ENCODE peak calls at places on chromosomes 13 and 19, in seven cellular contexts. U is heart right ventricle; P is CD8-positive, alpha-beta T cell; O is tibial nerve; S is left lung; M is suprapubic skin; G is psoas muscle. Q is an unnamed sample.

GRCh38 chr19:18023596-18024212 is 15.7 kb downstream of the ARRDC2 start:
- DNase-seq in P (peak; percentile 93), S (peak; percentile 91), O (peak; percentile 96), U (peak; percentile 95), M (peak; percentile 86), G (peak; percentile 94), Q (no peak)

GRCh38 chr19:35549174-35549788 is 3.9 kb downstream of the TMEM147 start:
- DNase-seq in M (no peak), O (peak; percentile 33), U (peak; percentile 55), P (peak; percentile 57), S (no peak), G (no peak), Q (no peak)

GRCh38 chr13:112779856-112780604 is 90.2 kb downstream of the ATP11A start:
- DNase-seq in O (no peak), M (peak; percentile 62), U (no peak), G (no peak), S (no peak), P (no peak), Q (peak; percentile 73)

GRCh38 chr13:46527237-46527636 is 25.7 kb upstream of the LRCH1 start:
- DNase-seq in O (no peak), P (no peak), M (no peak), U (no peak), S (no peak), G (no peak), Q (no peak)

GRCh38 chr13:65926750-65927171 is 1303.4 kb downstream of the PCDH9 start:
- DNase-seq in U (peak; percentile 11), G (peak; percentile 28), M (no peak), S (peak; percentile 32), O (no peak), P (no peak), Q (no peak)

GRCh38 chr19:30109565-30109964 is 167.5 kb downstream of the URI1 start:
- DNase-seq in O (no peak), S (no peak), M (no peak), P (no peak), U (no peak), G (no peak), Q (no peak)

GRCh38 chr13:52459668-52460067 is 4.4 kb downstream of the CKAP2 start:
- DNase-seq in S (no peak), U (no peak), M (no peak), O (no peak), P (no peak), G (no peak), Q (no peak)

GRCh38 chr19:27922970-27923369 is 1290.0 kb downstream of the UQCRFS1 start:
- DNase-seq in M (no peak), G (no peak), P (no peak), U (no peak), S (no peak), O (no peak), Q (no peak)

GRCh38 chr13:19634129-19634740 is 776 bp downstream of the MPHOSPH8 start:
- DNase-seq in P (no peak), U (no peak), O (peak; percentile 26), G (no peak), M (no peak), S (no peak), Q (no peak)

GRCh38 chr19:18380843-18381242 is 5.1 kb upstream of the GDF15 start:
- DNase-seq in G (no peak), U (no peak), M (no peak), O (no peak), P (no peak), S (no peak), Q (no peak)

GRCh38 chr19:41330476-41330875 is 20.5 kb downstream of the CCDC97 start:
- DNase-seq in U (no peak), P (no peak), O (no peak), S (no peak), G (no peak), M (no peak), Q (no peak)
- TF ChIP-seq CTCF in U (no peak), P (no peak), O (no peak), S (no peak), G (no peak), M (no peak), Q (no peak)

GRCh38 chr19:2168619-2169424 is 5.1 kb downstream of the DOT1L start:
- DNase-seq in U (peak; percentile 96), S (peak; percentile 96), G (peak; percentile 99), O (peak; percentile 94), P (peak; percentile 41), M (peak; percentile 98), Q (peak; percentile 93)

GRCh38 chr19:2170219-2170618 is 6.5 kb downstream of the DOT1L start:
- DNase-seq in O (no peak), P (no peak), U (no peak), M (no peak), S (no peak), G (no peak), Q (no peak)

GRCh38 chr19:2166741-2167738 is 3.3 kb downstream of the DOT1L start:
- DNase-seq in G (peak; percentile 92), M (peak; percentile 87), U (peak; percentile 85), S (peak; percentile 88), P (no peak), O (peak; percentile 61), Q (no peak)

GRCh38 chr19:2170987-2171348 is 7.2 kb downstream of the DOT1L start:
- DNase-seq in O (no peak), M (no peak), U (no peak), G (no peak), S (no peak), P (no peak), Q (no peak)

DNA sequence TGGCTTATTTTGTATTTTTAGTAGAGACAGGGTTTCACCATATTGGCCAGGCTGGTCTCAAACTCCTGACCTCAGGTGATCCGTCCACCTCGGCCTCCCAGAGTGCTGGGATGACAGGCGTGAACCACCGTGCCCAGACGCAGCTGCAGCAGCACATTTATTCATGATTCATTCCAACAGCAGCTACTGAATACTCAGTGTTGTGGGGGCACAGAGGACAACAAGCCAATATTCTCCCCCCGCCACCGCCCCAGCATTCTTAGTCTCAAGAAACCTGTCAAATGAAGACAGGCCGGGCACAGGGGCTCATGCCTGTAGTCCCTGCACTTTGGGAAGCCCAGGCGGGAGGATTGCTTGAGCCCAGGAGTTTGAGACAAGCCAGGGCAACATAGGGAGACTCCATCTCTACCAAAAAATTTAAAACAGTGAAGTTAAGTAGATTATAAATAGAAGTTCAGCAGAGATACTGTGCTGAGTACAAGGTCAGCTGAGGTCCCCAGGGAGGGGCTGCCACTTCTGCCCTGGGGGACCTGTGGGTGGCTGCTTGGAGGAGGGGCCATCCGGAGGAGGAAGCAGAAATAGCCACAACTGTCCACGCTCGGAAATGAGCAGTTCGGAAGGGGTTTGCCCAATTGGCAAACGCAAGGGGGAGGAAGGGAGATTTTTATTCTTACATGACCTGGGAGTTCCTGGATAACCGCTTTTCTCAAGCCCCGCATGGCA is 4.3 kb downstream of the DOT1L start:
- DNase-seq in M (no peak), O (peak; percentile 57), G (peak; percentile 83), S (peak; percentile 86), U (peak; percentile 85), P (no peak), Q (no peak)
- TF ChIP-seq CTCF in M (no peak), O (no peak), G (no peak), S (no peak), U (no peak), P (no peak), Q (no peak)

GRCh38 chr19:44499962-44500949 is at the start of gene ZNF180:
- DNase-seq in M (peak; percentile 93), U (peak; percentile 96), P (peak; percentile 95), S (peak; percentile 97), G (peak; percentile 97), O (peak; percentile 93), Q (peak; percentile 97)

GRCh38 chr19:44496711-44497110 is 3.6 kb downstream of the ZNF180 start:
- DNase-seq in S (no peak), M (no peak), P (no peak), O (no peak), U (no peak), G (no peak), Q (no peak)

GRCh38 chr19:44498988-44499387 is 1.3 kb downstream of the ZNF180 start:
- DNase-seq in G (no peak), S (no peak), U (no peak), P (no peak), M (peak; percentile 57), O (no peak), Q (no peak)

GRCh38 chr19:44499559-44499958 is 763 bp downstream of the ZNF180 start:
- DNase-seq in P (no peak), M (no peak), S (no peak), O (no peak), U (no peak), G (no peak), Q (no peak)
- TF ChIP-seq CTCF in P (no peak), M (no peak), S (no peak), O (no peak), U (no peak), G (no peak), Q (no peak)

DNA sequence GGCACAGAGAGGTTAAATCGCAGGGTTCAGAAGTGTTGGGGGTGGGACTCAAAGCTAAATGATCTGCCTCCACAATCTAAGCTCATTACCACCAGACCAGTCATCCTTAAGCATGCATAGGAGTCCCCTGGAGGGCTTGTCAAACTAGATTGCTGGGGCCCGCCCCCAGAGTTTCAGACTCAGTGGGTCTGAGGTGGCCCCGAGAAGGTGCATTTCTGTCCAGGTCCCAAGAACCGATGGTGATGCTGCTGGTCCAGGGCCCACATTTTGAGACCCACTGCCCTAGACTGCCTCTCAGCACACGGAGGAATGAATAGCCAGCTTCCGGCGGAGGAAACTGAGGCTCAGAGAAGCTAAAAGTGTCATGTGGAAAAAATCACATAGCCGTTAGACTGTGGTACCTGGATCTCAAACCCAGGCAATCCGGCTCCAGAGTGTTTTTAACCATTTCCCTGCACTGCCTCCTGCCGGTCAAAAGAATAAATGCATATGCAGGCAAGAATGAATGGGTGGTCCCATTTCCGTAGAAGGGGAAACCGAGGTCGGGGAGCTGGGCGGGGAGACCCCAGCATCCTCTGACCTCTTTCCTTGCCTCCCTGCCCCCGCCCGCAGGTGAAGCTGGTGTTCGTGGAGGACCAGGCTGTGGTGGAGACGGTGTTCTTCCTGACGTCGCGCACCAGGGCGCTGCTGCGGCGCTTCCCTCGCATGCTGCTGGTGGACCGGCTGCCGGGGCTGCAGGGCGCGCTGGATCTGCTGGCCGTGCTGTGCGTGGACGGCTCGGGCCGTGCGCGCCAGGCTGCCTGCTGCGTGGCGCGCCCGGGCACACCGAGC is 23.8 kb downstream of the ZSWIM9 start:
- DNase-seq in S (no peak), U (no peak), G (no peak), M (no peak), O (no peak), P (no peak), Q (no peak)
- TF ChIP-seq CTCF in S (peak; percentile 17), U (peak; percentile 56), G (peak; percentile 26), M (no peak), O (peak; percentile 29), P (peak; percentile 64), Q (peak; percentile 58)